ENCODE peak calls at places on chromosome 18, in eight cellular contexts. One of them, this sample, is unnamed. For H3K4me1 and H3K9me3, the result is how much of the 10 kb centered on the place peaks cover.

GRCh38 chr18:22394428-22394827 is 23.3 kb downstream of the CTAGE1 start:
- DNase-seq in cardiac muscle cell: peak
- DNase-seq in neuronal stem cell: no peak
- DNase-seq in CD8-positive, alpha-beta T cell: no peak
- DNase-seq in GM23248: no peak
- DNase-seq in effector memory CD4-positive, alpha-beta T cell: no peak
- DNase-seq in A549: no peak
- DNase-seq in transverse colon: no peak
- DNase-seq in this sample: no peak

GRCh38 chr18:4888251-4888650 is 308.8 kb downstream of the AKAIN1 start:
- DNase-seq in CD8-positive, alpha-beta T cell: no peak
- DNase-seq in transverse colon: no peak
- DNase-seq in GM23248: no peak
- DNase-seq in neuronal stem cell: no peak
- DNase-seq in A549: no peak
- DNase-seq in cardiac muscle cell: no peak
- DNase-seq in effector memory CD4-positive, alpha-beta T cell: no peak
- DNase-seq in this sample: no peak

GRCh38 chr18:3594760-3595241 is 144.8 kb downstream of the TGIF1 start:
- DNase-seq in CD8-positive, alpha-beta T cell: no peak
- DNase-seq in effector memory CD4-positive, alpha-beta T cell: peak
- DNase-seq in A549: no peak
- DNase-seq in cardiac muscle cell: no peak
- DNase-seq in neuronal stem cell: no peak
- DNase-seq in GM23248: peak
- DNase-seq in transverse colon: peak
- DNase-seq in this sample: peak

GRCh38 chr18:34128436-34128835 is 96.3 kb downstream of the NOL4 start:
- DNase-seq in cardiac muscle cell: no peak
- DNase-seq in neuronal stem cell: no peak
- DNase-seq in A549: no peak
- DNase-seq in transverse colon: no peak
- DNase-seq in GM23248: peak
- DNase-seq in CD8-positive, alpha-beta T cell: no peak
- DNase-seq in effector memory CD4-positive, alpha-beta T cell: no peak
- DNase-seq in this sample: no peak

GRCh38 chr18:77234504-77235365 is 14.9 kb upstream of the GALR1 start:
- DNase-seq in cardiac muscle cell: no peak
- DNase-seq in CD8-positive, alpha-beta T cell: no peak
- DNase-seq in neuronal stem cell: no peak
- DNase-seq in effector memory CD4-positive, alpha-beta T cell: no peak
- DNase-seq in A549: no peak
- DNase-seq in transverse colon: no peak
- DNase-seq in GM23248: no peak
- DNase-seq in this sample: no peak

GRCh38 chr18:5772271-5772670 is 123.1 kb downstream of the TMEM200C start:
- DNase-seq in neuronal stem cell: no peak
- DNase-seq in transverse colon: no peak
- DNase-seq in cardiac muscle cell: peak
- DNase-seq in GM23248: no peak
- DNase-seq in effector memory CD4-positive, alpha-beta T cell: no peak
- DNase-seq in CD8-positive, alpha-beta T cell: no peak
- DNase-seq in A549: no peak
- DNase-seq in this sample: no peak

GRCh38 chr18:70659026-70659726 is 370.3 kb downstream of the SOCS6 start:
- DNase-seq in CD8-positive, alpha-beta T cell: peak
- DNase-seq in cardiac muscle cell: peak
- DNase-seq in transverse colon: no peak
- DNase-seq in GM23248: peak
- DNase-seq in neuronal stem cell: no peak
- DNase-seq in A549: no peak
- DNase-seq in effector memory CD4-positive, alpha-beta T cell: peak
- DNase-seq in this sample: no peak

GRCh38 chr18:3067213-3068118 is 54.5 kb upstream of the LPIN2 start:
- DNase-seq in GM23248: no peak
- DNase-seq in neuronal stem cell: no peak
- DNase-seq in transverse colon: no peak
- DNase-seq in effector memory CD4-positive, alpha-beta T cell: no peak
- DNase-seq in CD8-positive, alpha-beta T cell: no peak
- DNase-seq in A549: no peak
- DNase-seq in cardiac muscle cell: no peak
- DNase-seq in this sample: no peak

GRCh38 chr18:44170208-44170880 is 510.3 kb upstream of the SETBP1 start:
- DNase-seq in effector memory CD4-positive, alpha-beta T cell: no peak
- DNase-seq in cardiac muscle cell: no peak
- DNase-seq in GM23248: no peak
- DNase-seq in CD8-positive, alpha-beta T cell: no peak
- DNase-seq in A549: no peak
- DNase-seq in transverse colon: no peak
- DNase-seq in neuronal stem cell: no peak
- DNase-seq in this sample: no peak

GRCh38 chr18:72830109-72830508 is 37.7 kb downstream of the NETO1 start:
- DNase-seq in transverse colon: no peak
- DNase-seq in CD8-positive, alpha-beta T cell: no peak
- DNase-seq in effector memory CD4-positive, alpha-beta T cell: no peak
- DNase-seq in cardiac muscle cell: peak
- DNase-seq in A549: no peak
- DNase-seq in GM23248: peak
- DNase-seq in neuronal stem cell: peak
- DNase-seq in this sample: no peak

GRCh38 chr18:71442830-71443229 is 1101.3 kb downstream of the CBLN2 start:
- DNase-seq in transverse colon: no peak
- DNase-seq in CD8-positive, alpha-beta T cell: no peak
- DNase-seq in cardiac muscle cell: no peak
- DNase-seq in GM23248: peak
- DNase-seq in A549: no peak
- DNase-seq in neuronal stem cell: no peak
- DNase-seq in effector memory CD4-positive, alpha-beta T cell: no peak
- DNase-seq in this sample: no peak

GRCh38 chr18:37486848-37487247 is 78.8 kb downstream of the CELF4 start:
- DNase-seq in neuronal stem cell: no peak
- DNase-seq in cardiac muscle cell: no peak
- DNase-seq in effector memory CD4-positive, alpha-beta T cell: no peak
- DNase-seq in A549: no peak
- DNase-seq in transverse colon: no peak
- DNase-seq in GM23248: no peak
- DNase-seq in CD8-positive, alpha-beta T cell: no peak
- DNase-seq in this sample: no peak

GRCh38 chr18:79803611-79804051 is 5.9 kb downstream of the KCNG2 start:
- DNase-seq in A549: no peak
- DNase-seq in transverse colon: no peak
- DNase-seq in cardiac muscle cell: no peak
- DNase-seq in CD8-positive, alpha-beta T cell: no peak
- DNase-seq in effector memory CD4-positive, alpha-beta T cell: no peak
- DNase-seq in GM23248: no peak
- DNase-seq in neuronal stem cell: no peak
- DNase-seq in this sample: peak

GRCh38 chr18:69484699-69485396 is 84.2 kb downstream of the DOK6 start:
- DNase-seq in GM23248: peak
- DNase-seq in neuronal stem cell: no peak
- DNase-seq in CD8-positive, alpha-beta T cell: no peak
- DNase-seq in A549: no peak
- DNase-seq in effector memory CD4-positive, alpha-beta T cell: no peak
- DNase-seq in transverse colon: no peak
- DNase-seq in cardiac muscle cell: peak
- DNase-seq in this sample: no peak

GRCh38 chr18:46916551-46917107 is 678 bp downstream of the PIAS2 start:
- DNase-seq in cardiac muscle cell: no peak
- DNase-seq in CD8-positive, alpha-beta T cell: peak
- DNase-seq in transverse colon: no peak
- DNase-seq in A549: no peak
- DNase-seq in GM23248: peak
- DNase-seq in neuronal stem cell: peak
- DNase-seq in effector memory CD4-positive, alpha-beta T cell: no peak
- DNase-seq in this sample: no peak

GRCh38 chr18:56001576-56001975 is 413.6 kb upstream of the TCF4 start:
- DNase-seq in transverse colon: no peak
- DNase-seq in GM23248: peak
- DNase-seq in cardiac muscle cell: no peak
- DNase-seq in effector memory CD4-positive, alpha-beta T cell: no peak
- DNase-seq in A549: no peak
- DNase-seq in neuronal stem cell: no peak
- DNase-seq in CD8-positive, alpha-beta T cell: no peak
- DNase-seq in this sample: no peak

GRCh38 chr18:5339202-5339834 is 43.8 kb upstream of the ZBTB14 start:
- DNase-seq in CD8-positive, alpha-beta T cell: no peak
- DNase-seq in effector memory CD4-positive, alpha-beta T cell: no peak
- DNase-seq in transverse colon: no peak
- DNase-seq in A549: no peak
- DNase-seq in cardiac muscle cell: no peak
- DNase-seq in neuronal stem cell: no peak
- DNase-seq in GM23248: no peak
- DNase-seq in this sample: no peak

DNA sequence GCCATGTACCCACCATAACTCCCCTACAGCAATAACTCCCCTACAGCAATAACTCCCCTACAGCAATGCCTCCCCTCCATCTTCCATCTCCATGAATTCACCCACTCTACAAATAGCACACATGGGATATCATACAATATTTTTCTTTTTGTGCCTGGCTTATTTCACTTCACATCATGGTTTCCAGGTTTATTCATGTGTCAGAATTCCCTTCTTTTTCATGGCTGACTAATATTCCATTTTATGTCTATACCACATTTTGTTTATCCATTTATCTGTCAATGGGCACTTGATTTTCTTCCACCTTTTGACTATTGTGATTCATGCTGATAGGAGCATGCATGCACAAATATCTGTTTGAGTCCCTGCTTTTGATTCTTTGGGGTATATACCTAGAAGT is 178.3 kb downstream of the SMAD7 start:
- DNase-seq in neuronal stem cell: no peak
- DNase-seq in effector memory CD4-positive, alpha-beta T cell: no peak
- DNase-seq in CD8-positive, alpha-beta T cell: no peak
- DNase-seq in GM23248: no peak
- DNase-seq in A549: no peak
- DNase-seq in transverse colon: no peak
- DNase-seq in cardiac muscle cell: no peak
- DNase-seq in this sample: no peak
- H3K4me1 ChIP-seq in neuronal stem cell: under half
- H3K4me1 ChIP-seq in effector memory CD4-positive, alpha-beta T cell: under half
- H3K4me1 ChIP-seq in CD8-positive, alpha-beta T cell: under half
- H3K4me1 ChIP-seq in GM23248: under half
- H3K4me1 ChIP-seq in A549: under half
- H3K4me1 ChIP-seq in transverse colon: under half
- H3K4me1 ChIP-seq in cardiac muscle cell: under half
- H3K4me1 ChIP-seq in this sample: under half

GRCh38 chr18:27394687-27395086 is 209.6 kb upstream of the CHST9 start:
- DNase-seq in effector memory CD4-positive, alpha-beta T cell: no peak
- DNase-seq in A549: no peak
- DNase-seq in CD8-positive, alpha-beta T cell: no peak
- DNase-seq in neuronal stem cell: no peak
- DNase-seq in transverse colon: no peak
- DNase-seq in cardiac muscle cell: no peak
- DNase-seq in GM23248: no peak
- DNase-seq in this sample: no peak
- H3K9me3 ChIP-seq in effector memory CD4-positive, alpha-beta T cell: under half
- H3K9me3 ChIP-seq in A549: under half
- H3K9me3 ChIP-seq in CD8-positive, alpha-beta T cell: under half
- H3K9me3 ChIP-seq in neuronal stem cell: under half
- H3K9me3 ChIP-seq in transverse colon: under half
- H3K9me3 ChIP-seq in cardiac muscle cell: under half
- H3K9me3 ChIP-seq in GM23248: under half
- H3K9me3 ChIP-seq in this sample: under half

GRCh38 chr18:74271656-74272055 is 20.1 kb downstream of the CYB5A start:
- DNase-seq in neuronal stem cell: no peak
- DNase-seq in CD8-positive, alpha-beta T cell: no peak
- DNase-seq in transverse colon: no peak
- DNase-seq in cardiac muscle cell: no peak
- DNase-seq in effector memory CD4-positive, alpha-beta T cell: no peak
- DNase-seq in GM23248: peak
- DNase-seq in A549: no peak
- DNase-seq in this sample: no peak

GRCh38 chr18:74275736-74276135 is 16.0 kb downstream of the CYB5A start:
- DNase-seq in neuronal stem cell: no peak
- DNase-seq in cardiac muscle cell: no peak
- DNase-seq in GM23248: no peak
- DNase-seq in transverse colon: no peak
- DNase-seq in A549: no peak
- DNase-seq in CD8-positive, alpha-beta T cell: no peak
- DNase-seq in effector memory CD4-positive, alpha-beta T cell: no peak
- DNase-seq in this sample: no peak

GRCh38 chr18:74276609-74277008 is 15.2 kb downstream of the CYB5A start:
- DNase-seq in transverse colon: no peak
- DNase-seq in GM23248: no peak
- DNase-seq in CD8-positive, alpha-beta T cell: no peak
- DNase-seq in A549: no peak
- DNase-seq in neuronal stem cell: no peak
- DNase-seq in cardiac muscle cell: no peak
- DNase-seq in effector memory CD4-positive, alpha-beta T cell: no peak
- DNase-seq in this sample: no peak

GRCh38 chr18:74273394-74273793 is 18.4 kb downstream of the CYB5A start:
- DNase-seq in CD8-positive, alpha-beta T cell: no peak
- DNase-seq in A549: no peak
- DNase-seq in GM23248: no peak
- DNase-seq in cardiac muscle cell: no peak
- DNase-seq in transverse colon: no peak
- DNase-seq in neuronal stem cell: no peak
- DNase-seq in effector memory CD4-positive, alpha-beta T cell: no peak
- DNase-seq in this sample: no peak

GRCh38 chr18:74274690-74275089 is 17.1 kb downstream of the CYB5A start:
- DNase-seq in transverse colon: no peak
- DNase-seq in CD8-positive, alpha-beta T cell: no peak
- DNase-seq in GM23248: no peak
- DNase-seq in A549: no peak
- DNase-seq in effector memory CD4-positive, alpha-beta T cell: no peak
- DNase-seq in cardiac muscle cell: no peak
- DNase-seq in neuronal stem cell: no peak
- DNase-seq in this sample: no peak
- H3K4me1 ChIP-seq in transverse colon: under half
- H3K4me1 ChIP-seq in CD8-positive, alpha-beta T cell: under half
- H3K4me1 ChIP-seq in GM23248: under half
- H3K4me1 ChIP-seq in A549: under half
- H3K4me1 ChIP-seq in effector memory CD4-positive, alpha-beta T cell: under half
- H3K4me1 ChIP-seq in cardiac muscle cell: under half
- H3K4me1 ChIP-seq in neuronal stem cell: under half
- H3K4me1 ChIP-seq in this sample: under half

GRCh38 chr18:48901145-48902022 is 49.4 kb downstream of the SMAD7 start:
- DNase-seq in neuronal stem cell: no peak
- DNase-seq in CD8-positive, alpha-beta T cell: no peak
- DNase-seq in A549: no peak
- DNase-seq in GM23248: no peak
- DNase-seq in cardiac muscle cell: no peak
- DNase-seq in transverse colon: no peak
- DNase-seq in effector memory CD4-positive, alpha-beta T cell: no peak
- DNase-seq in this sample: no peak

GRCh38 chr18:48897531-48897930 is 53.2 kb downstream of the SMAD7 start:
- DNase-seq in transverse colon: no peak
- DNase-seq in effector memory CD4-positive, alpha-beta T cell: no peak
- DNase-seq in GM23248: peak
- DNase-seq in neuronal stem cell: no peak
- DNase-seq in CD8-positive, alpha-beta T cell: no peak
- DNase-seq in cardiac muscle cell: no peak
- DNase-seq in A549: no peak
- DNase-seq in this sample: no peak

GRCh38 chr18:48900469-48900868 is 50.3 kb downstream of the SMAD7 start:
- DNase-seq in transverse colon: no peak
- DNase-seq in neuronal stem cell: no peak
- DNase-seq in CD8-positive, alpha-beta T cell: no peak
- DNase-seq in cardiac muscle cell: no peak
- DNase-seq in A549: no peak
- DNase-seq in effector memory CD4-positive, alpha-beta T cell: no peak
- DNase-seq in GM23248: no peak
- DNase-seq in this sample: no peak

GRCh38 chr18:48898521-48898920 is 52.2 kb downstream of the SMAD7 start:
- DNase-seq in CD8-positive, alpha-beta T cell: no peak
- DNase-seq in effector memory CD4-positive, alpha-beta T cell: no peak
- DNase-seq in A549: no peak
- DNase-seq in neuronal stem cell: no peak
- DNase-seq in cardiac muscle cell: no peak
- DNase-seq in GM23248: no peak
- DNase-seq in transverse colon: no peak
- DNase-seq in this sample: no peak

GRCh38 chr18:48899558-48900174 is 51.1 kb downstream of the SMAD7 start:
- DNase-seq in cardiac muscle cell: no peak
- DNase-seq in GM23248: no peak
- DNase-seq in transverse colon: no peak
- DNase-seq in A549: no peak
- DNase-seq in effector memory CD4-positive, alpha-beta T cell: no peak
- DNase-seq in CD8-positive, alpha-beta T cell: no peak
- DNase-seq in neuronal stem cell: no peak
- DNase-seq in this sample: no peak
- H3K9me3 ChIP-seq in cardiac muscle cell: under half
- H3K9me3 ChIP-seq in GM23248: under half
- H3K9me3 ChIP-seq in transverse colon: under half
- H3K9me3 ChIP-seq in A549: under half
- H3K9me3 ChIP-seq in effector memory CD4-positive, alpha-beta T cell: under half
- H3K9me3 ChIP-seq in CD8-positive, alpha-beta T cell: under half
- H3K9me3 ChIP-seq in neuronal stem cell: under half
- H3K9me3 ChIP-seq in this sample: under half